ENCODE peak calls at places on chromosomes 6 and 20, in four cellular contexts. P, J, X and F are unnamed samples.

GRCh38 chr6:6596529-6596928 is 8.0 kb downstream of the LY86 start:
- DNase-seq in J (no peak), X (no peak), P (no peak), F (no peak)

GRCh38 chr20:64219202-64219601 is 36.3 kb upstream of the PCMTD2 start:
- DNase-seq in X (no peak), P (no peak), J (no peak), F (no peak)

GRCh38 chr6:21626756-21627155 is 33.2 kb downstream of the SOX4 start:
- DNase-seq in P (no peak), J (no peak), X (no peak), F (no peak)

GRCh38 chr6:27700337-27700736 is 211.9 kb downstream of the OR2B2 start:
- DNase-seq in J (no peak), X (no peak), P (no peak), F (no peak)

GRCh38 chr6:39388526-39389371 is 66.2 kb upstream of the KCNK16 start:
- DNase-seq in P (no peak), X (peak), J (no peak), F (no peak)

GRCh38 chr6:33577718-33578117 is 2.4 kb downstream of the BAK1 start:
- DNase-seq in X (no peak), P (no peak), J (no peak), F (no peak)

GRCh38 chr6:132275253-132275970 is 125.9 kb downstream of the MOXD1 start:
- DNase-seq in P (no peak), J (no peak), X (no peak), F (no peak)

GRCh38 chr6:39792501-39793450 is 600 bp downstream of the DAAM2 start:
- DNase-seq in J (no peak), P (no peak), X (no peak), F (no peak)

GRCh38 chr6:104711371-104711770 is 148.3 kb downstream of the HACE1 start:
- DNase-seq in J (peak), P (no peak), X (no peak), F (no peak)

GRCh38 chr6:134665029-134665723 is 284.7 kb downstream of the ALDH8A1 start:
- DNase-seq in X (no peak), J (no peak), P (no peak), F (no peak)